ENCODE peak calls at places on chromosome 1, in four cellular contexts. K is retina, F is T1000, E is COR-L47. Z is an unnamed sample.

GRCh38 chr1:203934651-203935050 is 73.3 kb downstream of the SNRPE start:
- DNase-seq in K (no peak), F (no peak), E (no peak), Z (no peak)

GRCh38 chr1:94310570-94311270 is 73.3 kb upstream of the ARHGAP29 start:
- DNase-seq in K (no peak), F (no peak), E (no peak), Z (no peak)

GRCh38 chr1:111903148-111903857 is 86.2 kb downstream of the KCND3 start:
- DNase-seq in K (peak; percentile 47), F (no peak), E (no peak), Z (no peak)

GRCh38 chr1:21935891-21936365 is 1.2 kb downstream of the HSPG2 start:
- DNase-seq in K (no peak), F (no peak), E (no peak), Z (no peak)

GRCh38 chr1:200620273-200621131 is at the start of gene KIF14:
- DNase-seq in K (peak; percentile 96), F (peak; percentile 86), E (peak; percentile 96), Z (peak; percentile 91)

GRCh38 chr1:158199840-158200239 is 19.1 kb downstream of the CD1D start:
- DNase-seq in K (no peak), F (no peak), E (no peak), Z (peak; percentile 68)

GRCh38 chr1:15371610-15372539 is 37.8 kb upstream of the EFHD2 start:
- DNase-seq in K (no peak), F (no peak), E (no peak), Z (no peak)

GRCh38 chr1:16212251-16212961 is at the start of gene ARHGEF19:
- DNase-seq in K (no peak), F (no peak), E (peak; percentile 90), Z (no peak)

GRCh38 chr1:6795661-6796060 is 10.4 kb downstream of the CAMTA1 start:
- DNase-seq in K (no peak), F (no peak), E (no peak), Z (peak; percentile 86)

GRCh38 chr1:245969274-245969673 is 537.8 kb downstream of the SMYD3 start:
- DNase-seq in K (no peak), F (peak; percentile 25), E (no peak), Z (peak; percentile 96)

Z was measured in iris pigment epithelial cell.